ENCODE peak calls at places on chromosomes 7 and 10, in four cellular contexts. G is GM23338, V is ovary, B is small intestine. J is an unnamed sample. For H3K4me1, the result is how much of the 10 kb centered on the place peaks cover.

GRCh38 chr10:109432281-109432680 is 491.0 kb downstream of the XPNPEP1 start:
- DNase-seq in G (no peak), V (no peak), B (no peak), J (no peak)

GRCh38 chr7:47905071-47905920 is 43.0 kb downstream of the PKD1L1 start:
- DNase-seq in G (no peak), V (no peak), B (no peak), J (no peak)

GRCh38 chr7:131173148-131173890 is 154.4 kb upstream of the MKLN1 start:
- DNase-seq in G (no peak), V (no peak), B (no peak), J (no peak)

GRCh38 chr7:5139998-5140397 is 50.0 kb upstream of the WIPI2 start:
- DNase-seq in G (peak), V (no peak), B (peak), J (no peak)

GRCh38 chr7:149414745-149415390 is 46.0 kb downstream of the ZNF777 start:
- DNase-seq in G (peak), V (peak), B (peak), J (peak)

GRCh38 chr7:11540271-11540761 is 291.7 kb downstream of the THSD7A start:
- DNase-seq in G (no peak), V (no peak), B (no peak), J (no peak)

GRCh38 chr7:41491313-41491712 is 211.6 kb downstream of the INHBA start:
- DNase-seq in G (no peak), V (no peak), B (no peak), J (no peak)

GRCh38 chr7:130345106-130345505 is 490 bp downstream of the CPA5 start:
- DNase-seq in G (peak), V (no peak), B (no peak), J (no peak)

GRCh38 chr10:6141296-6142151 is 52.7 kb downstream of the RBM17 start:
- DNase-seq in G (no peak), V (no peak), B (no peak), J (no peak)

GRCh38 chr7:80614911-80615310 is 23.5 kb upstream of the CD36 start:
- DNase-seq in G (no peak), V (no peak), B (peak), J (no peak)

GRCh38 chr7:47035522-47035921 is 546.4 kb downstream of the TNS3 start:
- DNase-seq in G (no peak), V (no peak), B (no peak), J (no peak)

DNA sequence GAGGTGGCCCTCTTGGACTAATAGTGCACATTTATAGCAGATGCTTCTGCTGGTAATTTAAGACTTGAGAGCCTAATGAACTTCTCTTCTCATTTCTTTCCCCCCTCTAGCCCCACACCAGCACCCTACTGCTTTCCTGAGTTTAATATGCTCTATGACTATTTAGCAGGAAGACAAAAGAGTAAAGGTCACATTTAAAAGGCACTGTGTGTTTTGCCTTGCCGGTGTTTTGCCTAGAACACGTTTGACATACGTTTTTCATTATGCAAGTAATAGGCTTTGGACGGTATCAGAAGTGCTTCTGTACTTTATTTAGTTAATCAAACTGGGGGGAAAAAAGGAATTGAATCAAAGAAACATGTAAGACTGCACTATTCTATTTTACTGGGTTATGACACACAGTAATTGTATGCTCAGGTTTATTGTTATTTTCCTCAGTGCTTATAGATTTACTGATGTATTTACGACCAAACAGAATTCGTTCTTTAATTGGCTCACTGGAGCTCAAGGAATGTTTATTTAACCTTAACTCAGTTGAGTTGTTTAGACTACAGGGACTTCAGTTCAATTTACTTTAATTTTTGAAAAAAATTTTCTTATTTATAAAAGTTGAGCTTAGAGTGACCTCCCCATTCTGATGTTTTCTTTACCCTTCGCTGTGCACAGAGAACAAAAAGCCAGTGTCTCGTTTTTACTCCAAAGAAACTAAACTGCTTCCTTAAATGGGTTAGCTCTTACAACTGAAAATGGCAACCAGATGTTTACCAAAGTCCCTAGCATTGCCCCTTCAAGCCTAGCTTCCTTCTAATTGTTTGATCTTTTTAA is 35.4 kb downstream of the CPED1 start:
- DNase-seq in G (no peak), V (no peak), B (no peak), J (no peak)
- H3K27ac ChIP-seq in G (no peak), V (no peak), B (peak), J (peak)

GRCh38 chr10:62059424-62059913 is 158.0 kb downstream of the ARID5B start:
- DNase-seq in G (no peak), V (no peak), B (no peak), J (no peak)
- H3K4me3 ChIP-seq in G (no peak), V (no peak), B (no peak), J (peak)

DNA sequence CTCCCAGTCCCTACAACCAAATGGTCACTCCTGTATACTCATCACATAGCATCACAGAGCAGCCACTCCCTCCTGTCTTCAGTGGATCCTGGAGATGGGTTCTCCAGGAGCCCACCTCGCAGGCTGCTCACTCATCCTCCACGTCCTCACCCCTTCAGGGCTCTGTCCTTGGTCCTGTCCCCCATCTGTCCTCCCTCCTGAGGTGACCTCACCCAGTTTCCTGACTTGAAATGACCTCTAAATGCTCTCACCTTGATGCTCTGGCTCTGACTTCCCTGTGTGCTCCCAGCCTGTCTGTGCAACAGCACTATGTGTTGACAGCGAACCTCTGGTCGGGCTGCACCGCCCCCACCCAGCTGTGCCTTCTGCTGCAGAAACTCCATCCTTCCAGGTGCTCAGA is 2.1 kb upstream of the PPP2R2D start:
- DNase-seq in G (no peak), V (no peak), B (no peak), J (no peak)
- H3K4me1 ChIP-seq in G (under half), V (under half), B (under half), J (under half)

GRCh38 chr10:58701398-58702135 is 188.9 kb downstream of the BICC1 start:
- DNase-seq in G (no peak), V (no peak), B (no peak), J (no peak)
- H3K27ac ChIP-seq in G (no peak), V (no peak), B (peak), J (peak)

GRCh38 chr7:55534916-55535636 is 37.2 kb downstream of the VOPP1 start:
- DNase-seq in G (no peak), V (no peak), B (no peak), J (no peak)
- H3K4me3 ChIP-seq in G (no peak), V (no peak), B (no peak), J (no peak)

GRCh38 chr10:14587540-14588083 is 187.1 kb downstream of the FAM107B start:
- DNase-seq in G (no peak), V (no peak), B (no peak), J (no peak)
- H3K4me1 ChIP-seq in G (under half), V (under half), B (under half), J (under half)

DNA sequence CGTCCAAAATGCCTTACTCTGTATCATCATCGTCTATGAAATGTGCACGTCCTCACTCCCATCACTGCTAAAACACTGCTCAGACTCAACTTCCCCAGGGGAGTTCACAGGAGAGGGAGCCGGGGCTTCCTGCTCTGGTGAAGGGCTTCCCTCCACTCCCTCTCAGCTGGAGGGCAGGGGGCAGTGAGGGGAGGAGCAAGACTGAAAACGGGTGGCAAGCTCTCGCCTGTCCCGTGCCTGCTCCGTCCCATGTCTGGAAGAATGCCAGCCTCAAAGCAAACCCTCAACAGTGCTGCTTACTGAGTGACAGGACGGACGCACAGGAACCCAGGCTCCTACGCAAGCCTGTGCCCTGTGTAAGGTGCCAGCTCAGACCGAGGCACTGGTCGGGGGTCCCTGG is 25.1 kb downstream of the PRKAG2 start:
- DNase-seq in G (no peak), V (no peak), B (no peak), J (peak)
- H3K27ac ChIP-seq in G (no peak), V (no peak), B (no peak), J (no peak)

GRCh38 chr10:88949051-88949450 is 3.5 kb downstream of the ACTA2 start:
- DNase-seq in G (no peak), V (no peak), B (no peak), J (no peak)
- H3K4me3 ChIP-seq in G (no peak), V (peak), B (no peak), J (peak)